ENCODE peak calls at places on chromosomes 3 and 15, in eight cellular contexts. One of them, this sample, is unnamed.

GRCh38 chr15:63250312-63250965 is 27.0 kb upstream of the APH1B start:
- DNase-seq in RPMI8226: no peak
- DNase-seq in GM03348: peak
- DNase-seq in kidney epithelial cell: peak
- DNase-seq in fibroblast of mammary gland: peak
- DNase-seq in uterus: no peak
- DNase-seq in NCI-H2029 treated with DMSO at 0.1 percent for 48 hours: no peak
- DNase-seq in hepatic stellate cell: peak
- DNase-seq in this sample: peak

GRCh38 chr15:27114440-27114839 is 143.5 kb downstream of the GABRG3 start:
- DNase-seq in GM03348: no peak
- DNase-seq in uterus: no peak
- DNase-seq in hepatic stellate cell: no peak
- DNase-seq in fibroblast of mammary gland: no peak
- DNase-seq in NCI-H2029 treated with DMSO at 0.1 percent for 48 hours: no peak
- DNase-seq in kidney epithelial cell: no peak
- DNase-seq in RPMI8226: no peak
- DNase-seq in this sample: no peak

GRCh38 chr15:41791970-41792637 is 17.8 kb downstream of the MAPKBP1 start:
- DNase-seq in RPMI8226: no peak
- DNase-seq in fibroblast of mammary gland: no peak
- DNase-seq in hepatic stellate cell: no peak
- DNase-seq in kidney epithelial cell: no peak
- DNase-seq in uterus: no peak
- DNase-seq in GM03348: no peak
- DNase-seq in NCI-H2029 treated with DMSO at 0.1 percent for 48 hours: no peak
- DNase-seq in this sample: no peak

GRCh38 chr3:171340415-171340814 is 119.8 kb downstream of the TNIK start:
- DNase-seq in uterus: no peak
- DNase-seq in kidney epithelial cell: no peak
- DNase-seq in RPMI8226: no peak
- DNase-seq in NCI-H2029 treated with DMSO at 0.1 percent for 48 hours: no peak
- DNase-seq in hepatic stellate cell: no peak
- DNase-seq in GM03348: no peak
- DNase-seq in fibroblast of mammary gland: no peak
- DNase-seq in this sample: no peak

GRCh38 chr3:144129536-144130214 is 158.1 kb downstream of the DIPK2A start:
- DNase-seq in uterus: no peak
- DNase-seq in kidney epithelial cell: no peak
- DNase-seq in NCI-H2029 treated with DMSO at 0.1 percent for 48 hours: no peak
- DNase-seq in fibroblast of mammary gland: no peak
- DNase-seq in RPMI8226: no peak
- DNase-seq in hepatic stellate cell: no peak
- DNase-seq in GM03348: no peak
- DNase-seq in this sample: no peak

GRCh38 chr3:143731776-143732175 is 116.5 kb downstream of the SLC9A9 start:
- DNase-seq in GM03348: no peak
- DNase-seq in hepatic stellate cell: no peak
- DNase-seq in uterus: no peak
- DNase-seq in NCI-H2029 treated with DMSO at 0.1 percent for 48 hours: peak
- DNase-seq in RPMI8226: no peak
- DNase-seq in fibroblast of mammary gland: peak
- DNase-seq in kidney epithelial cell: no peak
- DNase-seq in this sample: no peak

GRCh38 chr3:11611271-11611893 is 32.3 kb downstream of the VGLL4 start:
- DNase-seq in RPMI8226: no peak
- DNase-seq in uterus: no peak
- DNase-seq in GM03348: no peak
- DNase-seq in NCI-H2029 treated with DMSO at 0.1 percent for 48 hours: no peak
- DNase-seq in hepatic stellate cell: no peak
- DNase-seq in kidney epithelial cell: no peak
- DNase-seq in fibroblast of mammary gland: no peak
- DNase-seq in this sample: no peak

GRCh38 chr15:63145426-63145825 is 11.9 kb downstream of the RPS27L start:
- DNase-seq in uterus: no peak
- DNase-seq in NCI-H2029 treated with DMSO at 0.1 percent for 48 hours: no peak
- DNase-seq in GM03348: no peak
- DNase-seq in hepatic stellate cell: no peak
- DNase-seq in kidney epithelial cell: no peak
- DNase-seq in fibroblast of mammary gland: no peak
- DNase-seq in RPMI8226: no peak
- DNase-seq in this sample: no peak

GRCh38 chr15:64373360-64373759 is 7.9 kb downstream of the PCLAF start:
- DNase-seq in GM03348: no peak
- DNase-seq in NCI-H2029 treated with DMSO at 0.1 percent for 48 hours: no peak
- DNase-seq in RPMI8226: no peak
- DNase-seq in kidney epithelial cell: no peak
- DNase-seq in uterus: no peak
- DNase-seq in fibroblast of mammary gland: no peak
- DNase-seq in hepatic stellate cell: no peak
- DNase-seq in this sample: no peak

GRCh38 chr15:78175333-78175732 is 26.2 kb downstream of the IDH3A start:
- DNase-seq in uterus: no peak
- DNase-seq in RPMI8226: peak
- DNase-seq in kidney epithelial cell: no peak
- DNase-seq in GM03348: no peak
- DNase-seq in hepatic stellate cell: no peak
- DNase-seq in fibroblast of mammary gland: no peak
- DNase-seq in NCI-H2029 treated with DMSO at 0.1 percent for 48 hours: no peak
- DNase-seq in this sample: no peak

GRCh38 chr15:65893060-65893459 is 23.8 kb downstream of the RAB11A start:
- DNase-seq in kidney epithelial cell: no peak
- DNase-seq in uterus: no peak
- DNase-seq in fibroblast of mammary gland: no peak
- DNase-seq in hepatic stellate cell: no peak
- DNase-seq in RPMI8226: no peak
- DNase-seq in NCI-H2029 treated with DMSO at 0.1 percent for 48 hours: no peak
- DNase-seq in GM03348: no peak
- DNase-seq in this sample: no peak

GRCh38 chr3:173733029-173733652 is 335.6 kb downstream of the NLGN1 start:
- DNase-seq in kidney epithelial cell: no peak
- DNase-seq in uterus: no peak
- DNase-seq in GM03348: peak
- DNase-seq in hepatic stellate cell: no peak
- DNase-seq in NCI-H2029 treated with DMSO at 0.1 percent for 48 hours: no peak
- DNase-seq in RPMI8226: peak
- DNase-seq in fibroblast of mammary gland: peak
- DNase-seq in this sample: peak

GRCh38 chr3:160564205-160564922 is 1.0 kb downstream of the KPNA4 start:
- DNase-seq in RPMI8226: peak
- DNase-seq in GM03348: no peak
- DNase-seq in NCI-H2029 treated with DMSO at 0.1 percent for 48 hours: no peak
- DNase-seq in kidney epithelial cell: no peak
- DNase-seq in hepatic stellate cell: no peak
- DNase-seq in fibroblast of mammary gland: no peak
- DNase-seq in uterus: no peak
- DNase-seq in this sample: no peak

GRCh38 chr15:65337436-65338070 is 33.1 kb downstream of the RNU5B-1 start:
- DNase-seq in RPMI8226: no peak
- DNase-seq in hepatic stellate cell: no peak
- DNase-seq in GM03348: no peak
- DNase-seq in uterus: no peak
- DNase-seq in kidney epithelial cell: no peak
- DNase-seq in NCI-H2029 treated with DMSO at 0.1 percent for 48 hours: no peak
- DNase-seq in fibroblast of mammary gland: no peak
- DNase-seq in this sample: no peak

GRCh38 chr3:119769394-119770149 is 12.3 kb upstream of the NR1I2 start:
- DNase-seq in NCI-H2029 treated with DMSO at 0.1 percent for 48 hours: no peak
- DNase-seq in uterus: no peak
- DNase-seq in GM03348: no peak
- DNase-seq in RPMI8226: no peak
- DNase-seq in hepatic stellate cell: peak
- DNase-seq in kidney epithelial cell: peak
- DNase-seq in fibroblast of mammary gland: no peak
- DNase-seq in this sample: peak

This sample was measured in AG10803.